ENCODE peak calls at places on chromosomes 3 and 15, in nine cellular contexts. One of them, this sample, is unnamed.

GRCh38 chr3:188776447-188776846 is 395.3 kb upstream of the TPRG1 start:
- DNase-seq in heart left ventricle: no peak
- DNase-seq in hepatocyte: no peak
- DNase-seq in IMR-90: peak; percentile 21
- DNase-seq in cardiac muscle cell: no peak
- DNase-seq in breast epithelium: no peak
- DNase-seq in psoas muscle: no peak
- DNase-seq in lower lobe of right lung: no peak
- DNase-seq in mammary epithelial cell: no peak
- DNase-seq in this sample: no peak

GRCh38 chr3:13197795-13198194 is 124.6 kb upstream of the IQSEC1 start:
- DNase-seq in psoas muscle: no peak
- DNase-seq in lower lobe of right lung: peak; percentile 28
- DNase-seq in cardiac muscle cell: no peak
- DNase-seq in breast epithelium: no peak
- DNase-seq in mammary epithelial cell: no peak
- DNase-seq in hepatocyte: no peak
- DNase-seq in IMR-90: no peak
- DNase-seq in heart left ventricle: no peak
- DNase-seq in this sample: no peak

GRCh38 chr3:48679416-48680380 is 6.0 kb downstream of the NCKIPSD start:
- DNase-seq in cardiac muscle cell: no peak
- DNase-seq in lower lobe of right lung: no peak
- DNase-seq in breast epithelium: no peak
- DNase-seq in hepatocyte: no peak
- DNase-seq in IMR-90: no peak
- DNase-seq in mammary epithelial cell: no peak
- DNase-seq in psoas muscle: no peak
- DNase-seq in heart left ventricle: no peak
- DNase-seq in this sample: no peak

GRCh38 chr3:53026423-53027162 is 19.3 kb downstream of the SFMBT1 start:
- DNase-seq in heart left ventricle: no peak
- DNase-seq in cardiac muscle cell: no peak
- DNase-seq in hepatocyte: no peak
- DNase-seq in mammary epithelial cell: no peak
- DNase-seq in IMR-90: no peak
- DNase-seq in psoas muscle: no peak
- DNase-seq in breast epithelium: no peak
- DNase-seq in lower lobe of right lung: no peak
- DNase-seq in this sample: no peak

GRCh38 chr3:43691120-43692002 is 623 bp downstream of the ABHD5 start:
- DNase-seq in hepatocyte: peak; percentile 83
- DNase-seq in psoas muscle: peak; percentile 72
- DNase-seq in mammary epithelial cell: peak; percentile 75
- DNase-seq in lower lobe of right lung: peak; percentile 89
- DNase-seq in breast epithelium: peak; percentile 59
- DNase-seq in cardiac muscle cell: peak; percentile 80
- DNase-seq in IMR-90: peak; percentile 22
- DNase-seq in heart left ventricle: peak; percentile 66
- DNase-seq in this sample: peak; percentile 60

GRCh38 chr15:47885921-47886320 is 168.6 kb downstream of the SEMA6D start:
- DNase-seq in breast epithelium: no peak
- DNase-seq in cardiac muscle cell: no peak
- DNase-seq in hepatocyte: no peak
- DNase-seq in IMR-90: peak; percentile 28
- DNase-seq in heart left ventricle: no peak
- DNase-seq in mammary epithelial cell: peak; percentile 82
- DNase-seq in lower lobe of right lung: no peak
- DNase-seq in psoas muscle: no peak
- DNase-seq in this sample: no peak

GRCh38 chr3:40768536-40768935 is 243.8 kb downstream of the ZNF621 start:
- DNase-seq in heart left ventricle: no peak
- DNase-seq in cardiac muscle cell: no peak
- DNase-seq in IMR-90: no peak
- DNase-seq in lower lobe of right lung: no peak
- DNase-seq in hepatocyte: peak; percentile 58
- DNase-seq in breast epithelium: no peak
- DNase-seq in mammary epithelial cell: peak; percentile 39
- DNase-seq in psoas muscle: no peak
- DNase-seq in this sample: no peak

GRCh38 chr3:50466177-50466576 is 37.3 kb downstream of the CACNA2D2 start:
- DNase-seq in lower lobe of right lung: no peak
- DNase-seq in hepatocyte: no peak
- DNase-seq in heart left ventricle: no peak
- DNase-seq in mammary epithelial cell: no peak
- DNase-seq in psoas muscle: no peak
- DNase-seq in cardiac muscle cell: no peak
- DNase-seq in IMR-90: no peak
- DNase-seq in breast epithelium: no peak
- DNase-seq in this sample: no peak

GRCh38 chr3:57998366-57999283 is 9.6 kb upstream of the FLNB start:
- DNase-seq in hepatocyte: peak; percentile 79
- DNase-seq in lower lobe of right lung: no peak
- DNase-seq in cardiac muscle cell: peak; percentile 51
- DNase-seq in IMR-90: peak; percentile 81
- DNase-seq in psoas muscle: no peak
- DNase-seq in mammary epithelial cell: peak; percentile 76
- DNase-seq in heart left ventricle: no peak
- DNase-seq in breast epithelium: no peak
- DNase-seq in this sample: no peak
- H3K27ac ChIP-seq in hepatocyte: peak overlapping the region; percentile 92
- H3K27ac ChIP-seq in lower lobe of right lung: no peak overlapping the region
- H3K27ac ChIP-seq in cardiac muscle cell: peak overlapping the region; percentile 48
- H3K27ac ChIP-seq in IMR-90: no peak overlapping the region
- H3K27ac ChIP-seq in psoas muscle: no peak overlapping the region
- H3K27ac ChIP-seq in mammary epithelial cell: peak overlapping the region; percentile 96
- H3K27ac ChIP-seq in heart left ventricle: peak overlapping the region; percentile 43
- H3K27ac ChIP-seq in breast epithelium: peak overlapping the region; percentile 54
- H3K27ac ChIP-seq in this sample: no peak overlapping the region

GRCh38 chr3:47011371-47011770 is 31.9 kb downstream of the NBEAL2 start:
- DNase-seq in lower lobe of right lung: no peak
- DNase-seq in hepatocyte: no peak
- DNase-seq in IMR-90: no peak
- DNase-seq in psoas muscle: no peak
- DNase-seq in cardiac muscle cell: no peak
- DNase-seq in breast epithelium: no peak
- DNase-seq in heart left ventricle: peak; percentile 11
- DNase-seq in mammary epithelial cell: no peak
- DNase-seq in this sample: no peak

GRCh38 chr3:47008851-47009224 is 29.4 kb downstream of the NBEAL2 start:
- DNase-seq in cardiac muscle cell: no peak
- DNase-seq in psoas muscle: no peak
- DNase-seq in mammary epithelial cell: no peak
- DNase-seq in hepatocyte: no peak
- DNase-seq in IMR-90: no peak
- DNase-seq in breast epithelium: no peak
- DNase-seq in heart left ventricle: no peak
- DNase-seq in lower lobe of right lung: no peak
- DNase-seq in this sample: no peak

GRCh38 chr3:47009225-47010049 is 30.0 kb downstream of the NBEAL2 start:
- DNase-seq in mammary epithelial cell: peak; percentile 20
- DNase-seq in heart left ventricle: peak; percentile 92
- DNase-seq in breast epithelium: peak; percentile 84
- DNase-seq in IMR-90: peak; percentile 89
- DNase-seq in lower lobe of right lung: peak; percentile 92
- DNase-seq in hepatocyte: peak; percentile 96
- DNase-seq in psoas muscle: peak; percentile 96
- DNase-seq in cardiac muscle cell: peak; percentile 83
- DNase-seq in this sample: peak; percentile 92

GRCh38 chr3:47010910-47011309 is 31.4 kb downstream of the NBEAL2 start:
- DNase-seq in heart left ventricle: no peak
- DNase-seq in psoas muscle: no peak
- DNase-seq in IMR-90: no peak
- DNase-seq in mammary epithelial cell: no peak
- DNase-seq in lower lobe of right lung: no peak
- DNase-seq in breast epithelium: no peak
- DNase-seq in cardiac muscle cell: no peak
- DNase-seq in hepatocyte: no peak
- DNase-seq in this sample: no peak

DNA sequence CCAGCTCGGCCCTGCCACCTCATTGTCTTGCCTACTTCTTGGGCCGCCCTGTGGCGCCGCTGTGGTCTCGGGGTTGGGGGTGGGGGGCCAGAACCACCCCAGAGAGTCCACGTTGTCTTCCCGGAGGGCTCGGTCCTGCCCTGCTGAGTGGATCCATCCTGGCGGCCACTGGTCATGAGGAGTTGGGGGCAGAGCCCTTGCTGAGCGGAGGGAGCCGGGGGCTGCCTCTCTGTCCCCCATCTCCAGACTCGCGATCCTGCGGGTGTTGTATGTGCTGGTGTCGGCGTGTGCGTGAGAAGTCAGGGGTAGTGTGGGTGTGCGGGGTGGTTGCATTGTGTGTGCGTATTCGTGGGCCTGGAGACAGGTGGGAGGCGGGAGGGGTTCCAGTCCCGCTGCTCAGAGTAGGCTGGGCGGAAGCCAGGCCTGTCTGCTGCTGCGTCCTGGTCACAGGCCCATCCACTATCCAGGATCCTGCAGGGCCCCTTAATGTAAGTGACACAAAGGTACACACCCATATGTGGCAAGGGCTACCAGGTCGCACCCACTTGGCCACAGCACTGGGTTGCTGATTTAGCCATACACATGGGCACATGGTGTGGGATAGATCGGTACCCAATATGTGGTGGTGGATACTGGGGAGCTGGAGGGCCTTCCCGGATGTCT is 30.7 kb downstream of the NBEAL2 start:
- DNase-seq in breast epithelium: no peak
- DNase-seq in heart left ventricle: no peak
- DNase-seq in mammary epithelial cell: no peak
- DNase-seq in IMR-90: no peak
- DNase-seq in lower lobe of right lung: no peak
- DNase-seq in cardiac muscle cell: no peak
- DNase-seq in hepatocyte: no peak
- DNase-seq in psoas muscle: no peak
- DNase-seq in this sample: peak; percentile 36
- TF ChIP-seq CTCF in breast epithelium: no peak
- TF ChIP-seq CTCF in heart left ventricle: no peak
- TF ChIP-seq CTCF in mammary epithelial cell: no peak
- TF ChIP-seq CTCF in IMR-90: no peak
- TF ChIP-seq CTCF in lower lobe of right lung: no peak
- TF ChIP-seq CTCF in cardiac muscle cell: peak; percentile 2
- TF ChIP-seq CTCF in hepatocyte: peak; percentile 13
- TF ChIP-seq CTCF in psoas muscle: no peak
- TF ChIP-seq CTCF in this sample: no peak

GRCh38 chr15:58518626-58519025 is 86.8 kb downstream of the LIPC start:
- DNase-seq in lower lobe of right lung: no peak
- DNase-seq in IMR-90: no peak
- DNase-seq in cardiac muscle cell: no peak
- DNase-seq in breast epithelium: no peak
- DNase-seq in hepatocyte: no peak
- DNase-seq in mammary epithelial cell: no peak
- DNase-seq in psoas muscle: no peak
- DNase-seq in heart left ventricle: no peak
- DNase-seq in this sample: no peak

GRCh38 chr15:58517682-58518525 is 86.1 kb downstream of the LIPC start:
- DNase-seq in cardiac muscle cell: peak; percentile 51
- DNase-seq in breast epithelium: no peak
- DNase-seq in psoas muscle: no peak
- DNase-seq in mammary epithelial cell: no peak
- DNase-seq in IMR-90: no peak
- DNase-seq in lower lobe of right lung: no peak
- DNase-seq in hepatocyte: no peak
- DNase-seq in heart left ventricle: no peak
- DNase-seq in this sample: no peak

GRCh38 chr15:58515807-58516206 is 84.0 kb downstream of the LIPC start:
- DNase-seq in breast epithelium: no peak
- DNase-seq in heart left ventricle: no peak
- DNase-seq in mammary epithelial cell: no peak
- DNase-seq in cardiac muscle cell: no peak
- DNase-seq in hepatocyte: no peak
- DNase-seq in psoas muscle: no peak
- DNase-seq in lower lobe of right lung: no peak
- DNase-seq in IMR-90: no peak
- DNase-seq in this sample: no peak

GRCh38 chr15:58520464-58520863 is 88.7 kb downstream of the LIPC start:
- DNase-seq in lower lobe of right lung: no peak
- DNase-seq in psoas muscle: no peak
- DNase-seq in mammary epithelial cell: no peak
- DNase-seq in hepatocyte: no peak
- DNase-seq in cardiac muscle cell: no peak
- DNase-seq in breast epithelium: no peak
- DNase-seq in heart left ventricle: no peak
- DNase-seq in IMR-90: no peak
- DNase-seq in this sample: no peak

DNA sequence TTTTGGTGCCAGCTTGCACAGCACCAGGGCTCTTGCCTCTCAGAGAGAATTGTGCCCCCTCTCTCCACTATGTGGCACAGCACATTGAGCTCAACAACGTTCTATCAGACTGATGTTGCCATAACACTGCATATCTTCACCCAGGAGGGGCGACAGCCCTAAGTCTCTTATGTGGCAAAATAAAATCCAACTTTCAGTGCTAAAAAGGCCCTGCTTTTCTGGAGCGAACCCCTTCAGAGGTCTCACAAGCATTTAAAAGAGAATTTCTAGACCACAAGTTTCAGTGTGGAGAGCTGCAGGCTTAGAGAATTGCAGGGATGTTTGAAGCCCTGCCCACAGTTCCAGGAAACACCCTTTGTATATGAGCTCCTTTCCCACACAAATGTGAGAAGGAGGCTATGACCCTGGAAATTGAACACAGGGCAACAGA is 85.5 kb downstream of the LIPC start:
- DNase-seq in hepatocyte: no peak
- DNase-seq in IMR-90: no peak
- DNase-seq in cardiac muscle cell: peak; percentile 5
- DNase-seq in heart left ventricle: no peak
- DNase-seq in psoas muscle: no peak
- DNase-seq in mammary epithelial cell: no peak
- DNase-seq in lower lobe of right lung: no peak
- DNase-seq in breast epithelium: no peak
- DNase-seq in this sample: no peak
- H3K4me1 ChIP-seq in hepatocyte: peaks cover 4% of the 10 kb centered on the region
- H3K4me1 ChIP-seq in IMR-90: peaks cover 8% of the 10 kb centered on the region
- H3K4me1 ChIP-seq in cardiac muscle cell: no peaks in the 10 kb centered on the region
- H3K4me1 ChIP-seq in heart left ventricle: peaks cover 15% of the 10 kb centered on the region
- H3K4me1 ChIP-seq in psoas muscle: peaks cover 4% of the 10 kb centered on the region
- H3K4me1 ChIP-seq in mammary epithelial cell: peaks cover 15% of the 10 kb centered on the region
- H3K4me1 ChIP-seq in lower lobe of right lung: peaks cover 26% of the 10 kb centered on the region
- H3K4me1 ChIP-seq in breast epithelium: no peaks in the 10 kb centered on the region
- H3K4me1 ChIP-seq in this sample: no peaks in the 10 kb centered on the region

GRCh38 chr3:157104928-157105652 is 54.9 kb downstream of the CCNL1 start:
- DNase-seq in breast epithelium: no peak
- DNase-seq in cardiac muscle cell: peak; percentile 63
- DNase-seq in IMR-90: no peak
- DNase-seq in mammary epithelial cell: no peak
- DNase-seq in hepatocyte: no peak
- DNase-seq in psoas muscle: no peak
- DNase-seq in heart left ventricle: no peak
- DNase-seq in lower lobe of right lung: no peak
- DNase-seq in this sample: no peak

GRCh38 chr3:157107644-157108133 is 52.3 kb downstream of the CCNL1 start:
- DNase-seq in breast epithelium: no peak
- DNase-seq in cardiac muscle cell: no peak
- DNase-seq in hepatocyte: no peak
- DNase-seq in mammary epithelial cell: no peak
- DNase-seq in psoas muscle: no peak
- DNase-seq in IMR-90: no peak
- DNase-seq in heart left ventricle: no peak
- DNase-seq in lower lobe of right lung: no peak
- DNase-seq in this sample: peak; percentile 45

GRCh38 chr3:157109267-157110141 is 50.4 kb downstream of the CCNL1 start:
- DNase-seq in breast epithelium: no peak
- DNase-seq in mammary epithelial cell: no peak
- DNase-seq in lower lobe of right lung: no peak
- DNase-seq in cardiac muscle cell: peak; percentile 94
- DNase-seq in hepatocyte: no peak
- DNase-seq in IMR-90: no peak
- DNase-seq in heart left ventricle: peak; percentile 75
- DNase-seq in psoas muscle: no peak
- DNase-seq in this sample: no peak

GRCh38 chr3:157104521-157104920 is 55.4 kb downstream of the CCNL1 start:
- DNase-seq in heart left ventricle: no peak
- DNase-seq in lower lobe of right lung: no peak
- DNase-seq in psoas muscle: no peak
- DNase-seq in hepatocyte: no peak
- DNase-seq in breast epithelium: no peak
- DNase-seq in IMR-90: peak; percentile 48
- DNase-seq in cardiac muscle cell: no peak
- DNase-seq in mammary epithelial cell: peak; percentile 75
- DNase-seq in this sample: no peak

DNA sequence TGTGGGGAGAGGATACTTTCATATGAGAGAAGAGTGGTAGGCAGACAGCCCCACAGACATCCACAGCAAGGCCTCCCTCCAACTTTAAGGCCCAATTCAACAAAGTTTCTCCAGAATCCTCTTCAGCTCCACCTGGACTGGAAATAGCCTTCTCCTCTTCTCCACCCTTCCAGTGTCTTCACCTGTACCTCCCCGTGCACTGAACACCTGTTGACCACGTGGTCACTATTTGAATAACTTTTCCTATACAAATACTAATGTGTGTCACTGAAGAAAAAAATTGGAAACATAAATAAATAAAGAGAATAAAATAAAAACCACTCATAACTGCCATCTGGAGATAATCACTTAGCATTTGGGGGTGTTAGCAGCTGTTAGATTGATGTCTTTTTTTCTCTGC is 52.9 kb downstream of the CCNL1 start:
- DNase-seq in lower lobe of right lung: no peak
- DNase-seq in hepatocyte: no peak
- DNase-seq in cardiac muscle cell: no peak
- DNase-seq in IMR-90: no peak
- DNase-seq in mammary epithelial cell: no peak
- DNase-seq in psoas muscle: no peak
- DNase-seq in breast epithelium: no peak
- DNase-seq in heart left ventricle: no peak
- DNase-seq in this sample: no peak
- H3K27ac ChIP-seq in lower lobe of right lung: no peak overlapping the region
- H3K27ac ChIP-seq in hepatocyte: no peak overlapping the region
- H3K27ac ChIP-seq in cardiac muscle cell: peak overlapping the region; percentile 97
- H3K27ac ChIP-seq in IMR-90: no peak overlapping the region
- H3K27ac ChIP-seq in mammary epithelial cell: no peak overlapping the region
- H3K27ac ChIP-seq in psoas muscle: no peak overlapping the region
- H3K27ac ChIP-seq in breast epithelium: no peak overlapping the region
- H3K27ac ChIP-seq in heart left ventricle: peak overlapping the region; percentile 51
- H3K27ac ChIP-seq in this sample: no peak overlapping the region